ENCODE peak calls at places on chromosomes 16 and 17, in six cellular contexts. L is cardiac muscle cell, X is endodermal cell, J is A549, Q is upper lobe of left lung, S is cardiac fibroblast. F is an unnamed sample.

GRCh38 chr17:57986841-57987581 is 1.0 kb downstream of the VEZF1 start:
- DNase-seq in S (peak; percentile 78), X (peak; percentile 85), J (peak; percentile 63), L (peak; percentile 58), Q (peak; percentile 67), F (no peak)

GRCh38 chr17:4980644-4981216 is 6.7 kb downstream of the CAMTA2 start:
- DNase-seq in X (peak; percentile 88), Q (no peak), L (peak; percentile 87), J (peak; percentile 73), S (peak; percentile 73), F (no peak)

GRCh38 chr16:81035975-81036750 is 521 bp downstream of the ATMIN start:
- DNase-seq in J (peak; percentile 25), L (peak; percentile 55), S (peak; percentile 23), Q (peak; percentile 28), X (peak; percentile 78), F (no peak)

GRCh38 chr17:5893741-5894140 is 176.4 kb upstream of the WSCD1 start:
- DNase-seq in S (no peak), Q (no peak), X (peak; percentile 30), L (no peak), J (no peak), F (no peak)

GRCh38 chr17:27984816-27985215 is 57.7 kb upstream of the NLK start:
- DNase-seq in J (no peak), L (no peak), S (peak; percentile 28), X (no peak), Q (no peak), F (no peak)

GRCh38 chr16:85616608-85617311 is 3.6 kb downstream of the GSE1 start:
- DNase-seq in X (no peak), J (no peak), L (no peak), Q (peak; percentile 66), S (no peak), F (no peak)

GRCh38 chr17:75241996-75242460 is 19.4 kb downstream of the GGA3 start:
- DNase-seq in Q (no peak), X (no peak), L (no peak), J (no peak), S (peak; percentile 17), F (no peak)

GRCh38 chr16:50884066-50884860 is 142.4 kb downstream of the CYLD start:
- DNase-seq in X (peak; percentile 91), Q (no peak), S (no peak), J (no peak), L (no peak), F (no peak)

GRCh38 chr16:66099261-66099660 is 267.2 kb upstream of the CDH5 start:
- DNase-seq in L (no peak), J (no peak), Q (no peak), S (no peak), X (no peak), F (no peak)

GRCh38 chr16:56241596-56241995 is 50.3 kb downstream of the GNAO1 start:
- DNase-seq in S (no peak), J (no peak), Q (no peak), X (no peak), L (no peak), F (peak; percentile 5)

GRCh38 chr17:75783069-75783783 is 1.4 kb upstream of the UNK start:
- DNase-seq in J (no peak), L (peak; percentile 35), X (no peak), Q (no peak), S (peak; percentile 74), F (no peak)

GRCh38 chr17:8173056-8173870 is 2.9 kb downstream of the TMEM107 start:
- DNase-seq in J (peak; percentile 89), X (peak; percentile 94), Q (peak; percentile 87), L (peak; percentile 91), S (peak; percentile 98), F (peak; percentile 90)

GRCh38 chr16:30794634-30795033 is 7.6 kb upstream of the ZNF629 start:
- DNase-seq in S (no peak), X (no peak), L (no peak), J (no peak), Q (no peak), F (no peak)

GRCh38 chr17:29032067-29032551 is 10.8 kb upstream of the PIPOX start:
- DNase-seq in S (no peak), L (no peak), X (peak; percentile 90), Q (no peak), J (no peak), F (no peak)

GRCh38 chr16:70162041-70162451 is 11.5 kb upstream of the CLEC18C start:
- DNase-seq in L (no peak), J (peak; percentile 66), S (peak; percentile 33), Q (no peak), X (no peak), F (no peak)

GRCh38 chr17:40023590-40024292 is 8.5 kb downstream of the CSF3 start:
- DNase-seq in X (peak; percentile 43), J (no peak), L (no peak), S (peak; percentile 60), Q (peak; percentile 87), F (no peak)

GRCh38 chr16:85570213-85570734 is 42.8 kb upstream of the GSE1 start:
- DNase-seq in J (no peak), X (no peak), L (no peak), Q (peak; percentile 59), S (no peak), F (no peak)

GRCh38 chr16:26569793-26570192 is 496.9 kb upstream of the C16orf82 start:
- DNase-seq in L (peak; percentile 19), Q (no peak), S (no peak), J (no peak), X (peak; percentile 78), F (no peak)

GRCh38 chr17:45063198-45063597 is 2.1 kb downstream of the NMT1 start:
- DNase-seq in L (no peak), X (no peak), J (no peak), S (no peak), Q (no peak), F (no peak)

GRCh38 chr17:12047977-12048376 is 27.3 kb downstream of the MAP2K4 start:
- DNase-seq in L (no peak), Q (no peak), X (no peak), S (peak; percentile 10), J (no peak), F (no peak)

GRCh38 chr16:4454618-4455017 is 19.8 kb downstream of the NMRAL1 start:
- DNase-seq in Q (no peak), X (peak; percentile 83), J (no peak), L (peak; percentile 55), S (no peak), F (no peak)

GRCh38 chr16:29683543-29684090 is 4.6 kb downstream of the QPRT start:
- DNase-seq in S (no peak), X (no peak), L (no peak), Q (no peak), J (no peak), F (no peak)

GRCh38 chr17:66847704-66848103 is 12.8 kb downstream of the CACNG5 start:
- DNase-seq in Q (no peak), L (no peak), X (no peak), S (no peak), J (no peak), F (no peak)

GRCh38 chr17:17175340-17175739 is 30.8 kb downstream of the PLD6 start:
- DNase-seq in J (no peak), Q (no peak), L (no peak), S (no peak), X (no peak), F (no peak)

GRCh38 chr16:64589836-64590235 is 532.0 kb downstream of the CDH11 start:
- DNase-seq in X (no peak), Q (no peak), J (no peak), L (no peak), S (peak; percentile 37), F (no peak)

GRCh38 chr17:63447688-63448005 is 1.5 kb upstream of the CYB561 start:
- DNase-seq in J (no peak), X (no peak), S (peak; percentile 63), Q (no peak), L (no peak), F (no peak)

GRCh38 chr16:1450841-1451240 is 6.5 kb upstream of the CCDC154 start:
- DNase-seq in Q (no peak), J (no peak), L (no peak), S (no peak), X (no peak), F (no peak)

GRCh38 chr16:89842471-89843408 is 14.5 kb downstream of the SPIRE2 start:
- DNase-seq in L (no peak), X (no peak), Q (no peak), J (no peak), S (peak; percentile 43), F (no peak)

GRCh38 chr16:84484579-84485254 is 19.7 kb downstream of the MEAK7 start:
- DNase-seq in L (peak; percentile 62), J (peak; percentile 47), S (peak; percentile 73), Q (peak; percentile 42), X (peak; percentile 86), F (no peak)

GRCh38 chr16:66376577-66377326 is 10.3 kb downstream of the CDH5 start:
- DNase-seq in L (no peak), S (no peak), X (no peak), J (no peak), Q (no peak), F (no peak)

GRCh38 chr17:1002412-1002753 is 5.5 kb downstream of the TIMM22 start:
- DNase-seq in Q (no peak), L (no peak), X (no peak), J (no peak), S (peak; percentile 43), F (no peak)

GRCh38 chr16:24689128-24689527 is 40.3 kb upstream of the TNRC6A start:
- DNase-seq in S (peak; percentile 74), J (peak; percentile 60), L (peak; percentile 38), Q (no peak), X (peak; percentile 70), F (peak; percentile 24)
- TF ChIP-seq CTCF in S (peak; percentile 88), J (peak; percentile 82), L (peak; percentile 82), Q (no peak), X (peak; percentile 87), F (peak; percentile 92)

GRCh38 chr16:28497861-28498599 is 3.6 kb downstream of the APOBR start:
- DNase-seq in Q (no peak), J (no peak), X (no peak), L (no peak), S (no peak), F (no peak)
- TF ChIP-seq CTCF in Q (no peak), J (no peak), X (no peak), L (no peak), S (no peak), F (no peak)

GRCh38 chr17:71422968-71423367 is 697.9 kb upstream of the SOX9 start:
- DNase-seq in X (no peak), L (no peak), J (no peak), Q (no peak), S (no peak), F (no peak)
- TF ChIP-seq CTCF in X (no peak), L (no peak), J (no peak), Q (no peak), S (no peak), F (no peak)

DNA sequence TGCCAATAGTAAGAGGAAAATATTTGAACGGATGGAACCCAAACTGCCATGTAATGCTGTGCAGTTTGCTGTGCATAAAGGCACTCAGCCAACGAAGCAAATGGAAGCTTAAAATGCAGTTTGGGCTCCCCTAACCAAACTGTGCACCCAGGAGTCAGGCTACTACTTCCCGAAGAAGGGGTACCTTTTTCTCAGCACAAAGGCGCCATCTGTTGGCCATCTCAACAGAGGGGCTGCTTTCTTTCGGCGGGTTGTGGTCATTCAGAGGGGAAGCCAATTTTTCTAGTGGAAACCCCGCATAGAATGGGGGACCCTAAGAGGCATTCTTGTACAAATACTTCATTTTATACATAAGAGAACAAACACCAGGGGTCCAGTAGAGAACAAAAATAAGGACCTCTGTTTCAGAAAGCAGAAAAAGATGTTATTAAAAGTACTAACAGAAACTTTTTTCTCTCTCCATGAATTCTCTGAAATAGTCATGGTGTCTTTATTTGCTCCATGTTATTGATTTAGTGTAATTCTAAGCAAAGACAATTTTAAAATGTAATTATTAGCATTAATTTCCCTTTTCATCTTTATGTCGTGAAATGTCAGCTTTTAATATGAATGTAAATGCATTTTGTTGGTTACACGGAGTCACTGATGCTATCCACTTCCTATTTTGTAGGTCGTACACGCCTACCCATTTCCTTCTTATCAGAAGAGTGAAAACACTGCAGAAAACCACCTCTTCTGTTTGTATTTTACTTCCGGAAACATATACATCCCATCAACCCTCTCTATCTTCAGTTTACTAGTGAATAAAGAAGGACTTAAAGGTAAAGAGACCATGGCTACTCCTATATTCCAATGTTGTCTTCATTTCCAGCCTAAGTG is 453.3 kb downstream of the KCNJ2 start:
- DNase-seq in J (peak; percentile 25), L (peak; percentile 47), Q (peak; percentile 50), X (peak; percentile 91), S (peak; percentile 23), F (no peak)
- TF ChIP-seq CTCF in J (peak; percentile 67), L (peak; percentile 65), Q (peak; percentile 42), X (peak; percentile 87), S (peak; percentile 59), F (peak; percentile 69)